ENCODE peak calls at places on chromosomes 6 and 20, in four cellular contexts. N, P, D and W are unnamed samples.

GRCh38 chr20:32462900-32463641 is 104.9 kb downstream of the ASXL1 start:
- DNase-seq in N (no peak), D (no peak), P (no peak), W (no peak)

GRCh38 chr6:108175592-108176279 is 9.9 kb downstream of the NR2E1 start:
- DNase-seq in N (no peak), D (no peak), P (no peak), W (no peak)

GRCh38 chr6:21582651-21583050 is 10.9 kb upstream of the SOX4 start:
- DNase-seq in D (no peak), N (peak; percentile 83), P (no peak), W (no peak)

GRCh38 chr6:22899446-22899845 is 330.1 kb downstream of the HDGFL1 start:
- DNase-seq in D (no peak), P (no peak), N (no peak), W (no peak)

GRCh38 chr6:108627692-108628565 is 67.2 kb downstream of the FOXO3 start:
- DNase-seq in P (no peak), D (no peak), N (no peak), W (no peak)

GRCh38 chr20:46954490-46955038 is 59.9 kb downstream of the EYA2 start:
- DNase-seq in D (no peak), N (no peak), P (peak; percentile 81), W (no peak)

GRCh38 chr6:32047855-32048766 is 9.9 kb downstream of the CYP21A2 start:
- DNase-seq in N (peak; percentile 67), D (peak; percentile 52), P (peak; percentile 91), W (no peak)

GRCh38 chr20:56710577-56711465 is 81.7 kb downstream of the TFAP2C start:
- DNase-seq in P (no peak), N (no peak), D (no peak), W (no peak)

GRCh38 chr6:100479180-100480035 is 14.7 kb upstream of the SIM1 start:
- DNase-seq in D (no peak), P (peak; percentile 50), N (peak; percentile 62), W (no peak)

GRCh38 chr6:100283288-100283687 is 181.4 kb downstream of the SIM1 start:
- DNase-seq in N (no peak), P (peak; percentile 59), D (no peak), W (no peak)

GRCh38 chr6:53837875-53838806 is 43.3 kb downstream of the LRRC1 start:
- DNase-seq in N (peak; percentile 95), D (no peak), P (no peak), W (no peak)

GRCh38 chr6:167898673-167899311 is 72.1 kb downstream of the AFDN start:
- DNase-seq in N (peak; percentile 56), P (peak; percentile 56), D (no peak), W (no peak)

GRCh38 chr6:90226257-90226656 is 70.4 kb downstream of the BACH2 start:
- DNase-seq in D (no peak), N (no peak), P (no peak), W (no peak)

GRCh38 chr6:29656157-29656556 is 735 bp upstream of the MOG start:
- DNase-seq in N (no peak), P (no peak), D (no peak), W (no peak)

GRCh38 chr6:165478581-165478980 is 169.2 kb upstream of the C6orf118 start:
- DNase-seq in N (no peak), D (no peak), P (no peak), W (no peak)

GRCh38 chr6:170203212-170203611 is 87.7 kb downstream of the DLL1 start:
- DNase-seq in P (no peak), D (no peak), N (no peak), W (no peak)

GRCh38 chr6:149636116-149636515 is 12.4 kb downstream of the KATNA1 start:
- DNase-seq in D (no peak), P (peak; percentile 24), N (no peak), W (no peak)

GRCh38 chr6:42368156-42368555 is 83.6 kb downstream of the TRERF1 start:
- DNase-seq in P (no peak), N (no peak), D (peak; percentile 34), W (no peak)

GRCh38 chr6:150145427-150145826 is 2.6 kb downstream of the PPP1R14C start:
- DNase-seq in D (no peak), P (no peak), N (no peak), W (no peak)

GRCh38 chr6:70694371-70694770 is 26.7 kb downstream of the SMAP1 start:
- DNase-seq in D (no peak), N (no peak), P (no peak), W (no peak)